ENCODE peak calls at places on chromosome 16, in six cellular contexts. U, W, S, O, F and Q are unnamed samples.

GRCh38 chr16:11848842-11849241 is 2.5 kb downstream of the RSL1D1 start:
- DNase-seq in U (no peak), W (no peak), S (no peak), O (no peak), F (no peak), Q (no peak)

GRCh38 chr16:5451641-5452040 is 354.0 kb upstream of the EEF2KMT start:
- DNase-seq in U (no peak), W (no peak), S (no peak), O (no peak), F (no peak), Q (no peak)

GRCh38 chr16:74841469-74841868 is 66.8 kb upstream of the FA2H start:
- DNase-seq in U (no peak), W (no peak), S (no peak), O (no peak), F (no peak), Q (no peak)

GRCh38 chr16:13958438-13958837 is 38.5 kb downstream of the ERCC4 start:
- DNase-seq in U (no peak), W (no peak), S (no peak), O (no peak), F (no peak), Q (no peak)

GRCh38 chr16:50371936-50372595 is 3.3 kb upstream of the BRD7 start:
- DNase-seq in U (no peak), W (no peak), S (no peak), O (no peak), F (no peak), Q (no peak)

GRCh38 chr16:842061-842476 is 41.5 kb upstream of the GNG13 start:
- DNase-seq in U (no peak), W (peak), S (no peak), O (no peak), F (no peak), Q (no peak)

GRCh38 chr16:88614818-88615580 is 23.4 kb upstream of the IL17C start:
- DNase-seq in U (no peak), W (no peak), S (no peak), O (no peak), F (no peak), Q (no peak)

GRCh38 chr16:23508589-23509440 is 1.5 kb downstream of the GGA2 start:
- DNase-seq in U (peak), W (peak), S (no peak), O (no peak), F (no peak), Q (no peak)

GRCh38 chr16:64364894-64365293 is 757.0 kb downstream of the CDH11 start:
- DNase-seq in U (no peak), W (no peak), S (no peak), O (no peak), F (no peak), Q (no peak)

DNA sequence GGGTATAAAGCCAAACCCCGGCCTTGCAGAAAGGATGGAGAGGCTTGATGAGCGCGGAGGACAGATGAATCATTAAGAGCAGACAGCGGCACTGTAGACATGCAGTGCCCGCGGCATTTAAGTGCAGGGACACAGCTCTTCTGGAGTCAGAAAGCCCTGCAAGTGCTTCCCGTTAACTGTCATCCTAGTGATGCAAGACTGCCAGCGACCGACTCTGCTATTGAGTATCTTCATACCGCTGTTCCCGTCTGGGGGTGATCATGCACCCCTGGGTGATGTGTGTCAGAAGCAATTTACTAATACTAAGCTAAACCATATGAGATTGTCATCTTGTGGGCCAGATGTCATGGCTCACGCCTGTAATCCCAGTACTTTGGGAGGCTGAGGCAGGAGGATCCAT is 101.0 kb downstream of the ABCC6 start:
- DNase-seq in U (no peak), W (no peak), S (no peak), O (no peak), F (no peak), Q (no peak)
- H3K27ac ChIP-seq in U (no peak), W (no peak), S (no peak), O (no peak), F (no peak), Q (no peak)

DNA sequence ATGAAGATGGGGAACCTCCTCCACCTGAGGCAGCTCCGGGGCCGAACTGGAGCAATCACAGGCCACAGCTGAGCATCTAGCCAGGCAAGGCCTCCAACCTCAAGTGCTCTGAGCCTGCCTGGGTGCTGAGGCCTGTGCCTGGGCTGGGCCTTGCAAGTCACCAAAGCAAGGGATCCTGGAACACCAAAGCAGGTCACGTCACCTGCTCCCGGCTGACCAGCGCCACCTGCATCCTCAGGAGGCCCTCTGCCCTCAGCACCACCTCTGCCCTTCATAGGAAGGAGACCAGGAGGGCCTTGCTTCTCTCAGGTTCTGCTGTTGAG is 68.0 kb downstream of the SMPD3 start:
- DNase-seq in U (no peak), W (no peak), S (no peak), O (no peak), F (no peak), Q (no peak)
- TF ChIP-seq CTCF in U (no peak), W (no peak), S (peak), O (no peak), F (no peak), Q (no peak)

GRCh38 chr16:72948238-72948559 is 99.7 kb downstream of the ZFHX3 start:
- DNase-seq in U (no peak), W (no peak), S (no peak), O (no peak), F (no peak), Q (no peak)
- H3K27ac ChIP-seq in U (peak), W (no peak), S (no peak), O (no peak), F (no peak), Q (peak)

GRCh38 chr16:12904041-12904671 is 2.8 kb downstream of the SHISA9 start:
- DNase-seq in U (no peak), W (no peak), S (no peak), O (no peak), F (no peak), Q (no peak)

GRCh38 chr16:12906765-12907516 is 5.5 kb downstream of the SHISA9 start:
- DNase-seq in U (no peak), W (no peak), S (no peak), O (no peak), F (no peak), Q (no peak)

GRCh38 chr16:12906271-12906670 is 4.9 kb downstream of the SHISA9 start:
- DNase-seq in U (no peak), W (no peak), S (no peak), O (no peak), F (no peak), Q (no peak)

GRCh38 chr16:12903325-12904040 is 2.1 kb downstream of the SHISA9 start:
- DNase-seq in U (no peak), W (no peak), S (no peak), O (no peak), F (no peak), Q (no peak)

DNA sequence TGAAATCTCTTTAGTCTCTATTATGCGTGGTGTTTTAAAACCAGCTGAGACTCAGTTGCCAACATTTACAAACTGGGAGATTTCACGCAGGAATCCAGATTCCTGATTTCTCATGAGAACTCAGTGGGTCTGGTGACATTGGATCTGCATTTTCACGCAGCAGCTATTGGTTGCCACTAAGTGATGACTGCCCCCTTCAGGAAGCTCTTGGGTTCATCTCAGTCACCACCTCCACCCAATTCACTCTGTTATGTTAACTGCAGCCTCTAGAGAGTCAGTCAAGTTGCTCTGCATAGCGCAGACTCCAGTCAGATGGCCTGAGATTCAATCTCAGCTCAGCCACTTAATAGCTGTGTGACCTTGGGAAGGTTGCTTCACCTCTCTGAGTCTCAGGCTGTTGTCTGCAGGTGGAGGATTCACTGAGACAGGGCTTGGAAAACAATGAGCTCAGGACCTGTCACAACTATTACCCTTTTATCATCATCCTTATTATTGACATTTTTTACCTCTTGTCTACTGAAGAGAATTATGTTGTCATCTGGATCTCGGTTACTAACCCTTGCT is 6.4 kb downstream of the SHISA9 start:
- DNase-seq in U (no peak), W (peak), S (peak), O (no peak), F (no peak), Q (no peak)
- TF ChIP-seq CTCF in U (no peak), W (no peak), S (peak), O (no peak), F (no peak), Q (no peak)